ENCODE peak calls at places on chromosomes 16 and 17, in four cellular contexts. K is fibroblast of mammary gland, B is heart left ventricle, I is cardiac fibroblast. C is an unnamed sample.

GRCh38 chr16:6103561-6103960 is 1006.0 kb upstream of the EEF2KMT start:
- DNase-seq in K (no peak), I (no peak), B (no peak), C (no peak)

GRCh38 chr17:78226752-78227454 is 4.5 kb upstream of the TMEM235 start:
- DNase-seq in B (no peak), I (no peak), K (no peak), C (no peak)

GRCh38 chr16:19113577-19114358 is at the start of gene ITPRIPL2:
- DNase-seq in K (peak; percentile 91), B (peak; percentile 95), I (peak; percentile 97), C (peak; percentile 96)

GRCh38 chr17:41382396-41382795 is 290 bp upstream of the KRT34 start:
- DNase-seq in K (peak; percentile 68), I (no peak), B (no peak), C (peak; percentile 77)

GRCh38 chr16:65782537-65783290 is 583.8 kb upstream of the CDH5 start:
- DNase-seq in B (no peak), K (peak; percentile 62), I (peak; percentile 93), C (peak; percentile 48)

GRCh38 chr17:66426397-66427033 is 124.1 kb downstream of the PRKCA start:
- DNase-seq in B (no peak), I (peak; percentile 38), K (peak; percentile 42), C (peak; percentile 35)

GRCh38 chr17:82922646-82923045 is 82.8 kb upstream of the ZNF750 start:
- DNase-seq in K (no peak), B (peak; percentile 18), I (no peak), C (no peak)

GRCh38 chr17:17876959-17877547 is 40.3 kb upstream of the SREBF1 start:
- DNase-seq in I (peak; percentile 83), B (peak; percentile 76), K (peak; percentile 47), C (peak; percentile 33)

GRCh38 chr16:17177242-17177967 is 293.4 kb downstream of the XYLT1 start:
- DNase-seq in B (no peak), K (peak; percentile 85), I (no peak), C (peak; percentile 77)

GRCh38 chr16:11410382-11411058 is 65.3 kb downstream of the RMI2 start:
- DNase-seq in B (peak; percentile 41), K (no peak), I (peak; percentile 11), C (no peak)

GRCh38 chr16:3171181-3171854 is 16.7 kb upstream of the OR1F1 start:
- DNase-seq in K (no peak), I (no peak), B (no peak), C (no peak)

GRCh38 chr16:70251651-70252354 is at the start of gene EXOSC6:
- DNase-seq in I (peak; percentile 96), B (peak; percentile 95), K (peak; percentile 89), C (peak; percentile 92)

GRCh38 chr17:4378626-4379025 is 12.2 kb upstream of the UBE2G1 start:
- DNase-seq in I (no peak), B (no peak), K (no peak), C (no peak)

GRCh38 chr17:41919840-41920579 is 1.3 kb upstream of the ACLY start:
- DNase-seq in K (peak; percentile 72), B (no peak), I (peak; percentile 66), C (peak; percentile 43)

GRCh38 chr17:74862108-74862901 is 2.6 kb upstream of the GRIN2C start:
- DNase-seq in I (peak; percentile 57), K (no peak), B (peak; percentile 72), C (peak; percentile 44)

GRCh38 chr17:45757431-45758218 is 26.5 kb upstream of the CRHR1 start:
- DNase-seq in K (no peak), I (no peak), B (no peak), C (no peak)

GRCh38 chr17:77312786-77313599 is 172.2 kb downstream of the SEC14L1 start:
- DNase-seq in K (peak; percentile 71), B (peak; percentile 79), I (peak; percentile 96), C (peak; percentile 93)

GRCh38 chr17:76541739-76542450 is 2.1 kb downstream of the PRCD start:
- DNase-seq in I (no peak), K (no peak), B (no peak), C (peak; percentile 62)

GRCh38 chr16:23206986-23207385 is 24.4 kb downstream of the SCNN1G start:
- DNase-seq in I (no peak), B (no peak), K (no peak), C (no peak)

GRCh38 chr17:31674717-31675349 is 184.2 kb downstream of the COPRS start:
- DNase-seq in K (peak; percentile 77), B (no peak), I (peak; percentile 34), C (peak; percentile 40)

GRCh38 chr17:66348605-66349165 is 46.3 kb downstream of the PRKCA start:
- DNase-seq in K (peak; percentile 84), I (peak; percentile 78), B (peak; percentile 37), C (peak; percentile 92)

GRCh38 chr17:43341705-43342600 is 56.8 kb upstream of the ARL4D start:
- DNase-seq in I (peak; percentile 56), B (no peak), K (peak; percentile 83), C (peak; percentile 53)

GRCh38 chr17:83126275-83126930 is 47.0 kb downstream of the METRNL start:
- DNase-seq in B (no peak), K (no peak), I (no peak), C (no peak)

GRCh38 chr17:3804503-3804931 is 3.5 kb upstream of the ITGAE start:
- DNase-seq in I (peak; percentile 44), K (peak; percentile 62), B (no peak), C (no peak)

GRCh38 chr16:82699711-82700495 is 73.1 kb downstream of the CDH13 start:
- DNase-seq in I (peak; percentile 93), B (peak; percentile 49), K (peak; percentile 87), C (peak; percentile 89)

GRCh38 chr16:68756250-68757051 is 19.4 kb downstream of the CDH1 start:
- DNase-seq in B (no peak), I (peak; percentile 16), K (no peak), C (peak; percentile 17)

GRCh38 chr16:1781758-1782407 is 488 bp downstream of the SPSB3 start:
- DNase-seq in I (no peak), K (no peak), B (peak; percentile 45), C (peak; percentile 13)

GRCh38 chr16:28951410-28951943 is 740 bp downstream of the NFATC2IP start:
- DNase-seq in K (no peak), I (no peak), B (no peak), C (peak; percentile 10)

GRCh38 chr16:3963203-3963602 is 82.7 kb upstream of the CREBBP start:
- DNase-seq in B (no peak), K (no peak), I (peak; percentile 22), C (no peak)

GRCh38 chr16:50458694-50459271 is 89.4 kb upstream of the NKD1 start:
- DNase-seq in K (no peak), B (no peak), I (no peak), C (no peak)

GRCh38 chr17:77741109-77741508 is 217.4 kb upstream of the TNRC6C start:
- DNase-seq in K (no peak), I (no peak), B (no peak), C (no peak)

GRCh38 chr16:89863741-89864391 is 9.5 kb upstream of the TCF25 start:
- DNase-seq in B (peak; percentile 59), I (peak; percentile 79), K (peak; percentile 25), C (peak; percentile 24)

GRCh38 chr17:46950997-46951621 is 27.9 kb downstream of the RPRML start:
- DNase-seq in I (no peak), K (no peak), B (no peak), C (no peak)

GRCh38 chr17:64095144-64095882 is 34.6 kb downstream of the ERN1 start:
- DNase-seq in K (no peak), I (no peak), B (no peak), C (no peak)

DNA sequence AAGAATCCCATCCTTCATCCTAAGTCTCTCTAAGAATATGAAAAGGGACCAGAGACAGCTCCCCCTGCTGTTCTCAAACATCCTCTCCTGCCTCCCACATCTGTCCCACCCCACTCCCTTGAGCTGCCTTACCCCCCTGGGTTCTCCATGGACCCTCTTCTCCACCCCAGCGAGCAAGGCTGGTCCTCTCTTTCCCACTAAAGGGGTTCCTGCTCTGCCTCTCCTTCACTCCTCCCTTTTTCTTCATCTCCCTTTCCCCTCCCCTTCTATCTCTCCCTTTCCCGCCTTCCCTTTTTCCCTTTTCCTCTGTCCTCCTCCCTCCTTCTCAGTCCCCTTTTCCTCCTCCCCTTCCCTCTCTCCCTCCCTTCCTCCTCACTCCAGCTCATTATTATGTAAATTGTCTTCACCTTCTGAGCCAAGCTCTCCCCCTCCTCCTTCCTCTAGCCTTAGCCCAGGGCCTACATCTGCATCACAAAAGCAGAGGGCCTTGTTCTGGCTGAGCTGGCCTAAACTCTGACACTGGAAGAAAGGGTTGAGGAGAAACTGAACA is 90.0 kb downstream of the GNAO1 start:
- DNase-seq in K (peak; percentile 2), I (no peak), B (no peak), C (no peak)
- H3K4me3 ChIP-seq in K (no peak overlapping the region), I (no peak overlapping the region), B (no peak overlapping the region), C (no peak overlapping the region)

GRCh38 chr16:30067584-30067916 is 2.0 kb downstream of the ALDOA start:
- DNase-seq in B (no peak), K (no peak), I (no peak), C (no peak)

GRCh38 chr16:30069575-30070462 is 4.3 kb downstream of the ALDOA start:
- DNase-seq in I (peak; percentile 44), B (peak; percentile 50), K (peak; percentile 32), C (peak; percentile 53)

GRCh38 chr16:30068333-30068732 is 2.8 kb downstream of the ALDOA start:
- DNase-seq in B (no peak), I (no peak), K (no peak), C (no peak)

GRCh38 chr16:30070490-30070889 is 4.9 kb downstream of the ALDOA start:
- DNase-seq in I (no peak), K (no peak), B (no peak), C (no peak)

DNA sequence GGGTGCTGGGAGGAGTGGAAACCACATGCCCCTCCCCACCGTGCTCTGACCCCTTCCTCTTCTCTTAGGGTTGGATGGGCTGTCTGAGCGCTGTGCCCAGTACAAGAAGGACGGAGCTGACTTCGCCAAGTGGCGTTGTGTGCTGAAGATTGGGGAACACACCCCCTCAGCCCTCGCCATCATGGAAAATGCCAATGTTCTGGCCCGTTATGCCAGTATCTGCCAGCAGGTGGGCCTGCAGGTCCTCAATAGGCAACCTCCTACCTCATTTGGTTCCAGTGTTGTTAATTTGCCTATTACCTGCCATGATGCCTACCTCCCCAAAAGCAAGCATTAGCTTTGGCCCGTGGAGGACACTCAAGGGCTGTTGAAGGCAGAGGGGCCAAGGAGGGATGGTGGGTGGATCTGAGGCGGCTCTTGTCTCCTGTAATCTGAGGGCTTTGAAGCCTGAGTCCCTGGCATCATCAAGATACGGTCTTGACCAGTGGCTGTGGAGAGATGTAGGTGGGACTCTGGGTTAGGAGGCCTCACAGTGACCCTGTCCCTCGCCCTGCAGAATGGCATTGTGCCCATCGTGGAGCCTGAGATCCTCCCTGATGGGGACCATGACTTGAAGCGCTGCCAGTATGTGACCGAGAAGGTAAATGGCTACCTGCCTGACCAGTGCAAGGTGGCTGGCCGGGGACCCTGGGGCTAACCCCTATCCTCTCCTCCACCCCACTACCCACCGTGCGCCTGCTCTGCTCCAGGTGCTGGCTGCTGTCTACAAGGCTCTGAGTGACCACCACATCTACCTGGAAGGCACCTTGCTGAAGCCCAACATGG is 3.4 kb downstream of the ALDOA start:
- DNase-seq in I (peak; percentile 43), B (peak; percentile 40), K (peak; percentile 48), C (peak; percentile 42)
- TF ChIP-seq CTCF in I (peak; percentile 65), B (peak; percentile 17), K (peak; percentile 44), C (peak; percentile 63)

GRCh38 chr16:67249178-67249759 is 490 bp downstream of the SLC9A5 start:
- DNase-seq in B (no peak), I (no peak), K (no peak), C (no peak)
- H3K4me3 ChIP-seq in B (peak overlapping the region; percentile 92), I (peak overlapping the region; percentile 41), K (peak overlapping the region; percentile 55), C (peak overlapping the region; percentile 65)

GRCh38 chr16:47872228-47872627 is 283.6 kb downstream of the ABCC12 start:
- DNase-seq in B (no peak), K (no peak), I (no peak), C (no peak)

GRCh38 chr16:47877166-47877565 is 278.6 kb downstream of the ABCC12 start:
- DNase-seq in B (no peak), K (no peak), I (no peak), C (no peak)

GRCh38 chr16:47876494-47876893 is 279.3 kb downstream of the ABCC12 start:
- DNase-seq in B (no peak), K (no peak), I (no peak), C (no peak)

GRCh38 chr16:47873434-47873833 is 282.4 kb downstream of the ABCC12 start:
- DNase-seq in K (peak; percentile 5), I (no peak), B (no peak), C (no peak)
- TF ChIP-seq CTCF in K (peak; percentile 33), I (peak; percentile 23), B (no peak), C (peak; percentile 46)

C was measured in fibroblast of villous mesenchyme.